ENCODE peak calls at places on chromosomes 5 and 9, in five cellular contexts. One of them, this sample, is unnamed.

GRCh38 chr9:133078486-133078885 is 16.7 kb downstream of the CEL start:
- DNase-seq in cardiac fibroblast: no peak
- DNase-seq in erythroblast: no peak
- DNase-seq in activated naive CD8-positive, alpha-beta T cell treated with anti-CD3 and anti-CD28 coated beads for 36 hours: no peak
- DNase-seq in omental fat pad: no peak
- DNase-seq in this sample: no peak

GRCh38 chr5:848671-849111 is 2.1 kb downstream of the ZDHHC11 start:
- DNase-seq in activated naive CD8-positive, alpha-beta T cell treated with anti-CD3 and anti-CD28 coated beads for 36 hours: no peak
- DNase-seq in omental fat pad: no peak
- DNase-seq in erythroblast: no peak
- DNase-seq in cardiac fibroblast: no peak
- DNase-seq in this sample: peak

GRCh38 chr5:127561254-127561653 is 43.8 kb downstream of the PRRC1 start:
- DNase-seq in omental fat pad: no peak
- DNase-seq in activated naive CD8-positive, alpha-beta T cell treated with anti-CD3 and anti-CD28 coated beads for 36 hours: no peak
- DNase-seq in cardiac fibroblast: peak
- DNase-seq in erythroblast: no peak
- DNase-seq in this sample: no peak

GRCh38 chr5:82396871-82397514 is 118.8 kb upstream of the RPS23 start:
- DNase-seq in cardiac fibroblast: peak
- DNase-seq in activated naive CD8-positive, alpha-beta T cell treated with anti-CD3 and anti-CD28 coated beads for 36 hours: no peak
- DNase-seq in erythroblast: no peak
- DNase-seq in omental fat pad: no peak
- DNase-seq in this sample: peak

GRCh38 chr5:126998201-126998631 is 32.1 kb downstream of the MARCHF3 start:
- DNase-seq in erythroblast: peak
- DNase-seq in activated naive CD8-positive, alpha-beta T cell treated with anti-CD3 and anti-CD28 coated beads for 36 hours: no peak
- DNase-seq in cardiac fibroblast: no peak
- DNase-seq in omental fat pad: no peak
- DNase-seq in this sample: no peak

GRCh38 chr5:12284604-12285003 is 380.4 kb upstream of the CTNND2 start:
- DNase-seq in erythroblast: no peak
- DNase-seq in activated naive CD8-positive, alpha-beta T cell treated with anti-CD3 and anti-CD28 coated beads for 36 hours: no peak
- DNase-seq in omental fat pad: no peak
- DNase-seq in cardiac fibroblast: no peak
- DNase-seq in this sample: no peak

GRCh38 chr9:2101524-2101923 is 86.4 kb downstream of the SMARCA2 start:
- DNase-seq in erythroblast: no peak
- DNase-seq in cardiac fibroblast: no peak
- DNase-seq in omental fat pad: no peak
- DNase-seq in activated naive CD8-positive, alpha-beta T cell treated with anti-CD3 and anti-CD28 coated beads for 36 hours: no peak
- DNase-seq in this sample: no peak

GRCh38 chr5:66892715-66893114 is 296.5 kb downstream of the MAST4 start:
- DNase-seq in activated naive CD8-positive, alpha-beta T cell treated with anti-CD3 and anti-CD28 coated beads for 36 hours: no peak
- DNase-seq in erythroblast: no peak
- DNase-seq in cardiac fibroblast: peak
- DNase-seq in omental fat pad: no peak
- DNase-seq in this sample: no peak